ENCODE peak calls at places on chromosomes 6 and 20, in four cellular contexts. B, L, H and Z are unnamed samples.

GRCh38 chr20:17708675-17709360 is 9.1 kb downstream of the BANF2 start:
- DNase-seq in B (no peak), L (no peak), H (no peak), Z (no peak)

GRCh38 chr6:64224819-64225218 is 589.2 kb downstream of the PHF3 start:
- DNase-seq in L (no peak), H (no peak), B (no peak), Z (no peak)

GRCh38 chr20:32485126-32485769 is 99.9 kb downstream of the NOL4L start:
- DNase-seq in H (no peak), L (peak), B (peak), Z (no peak)

GRCh38 chr20:40749985-40750506 is 61.0 kb upstream of the MAFB start:
- DNase-seq in H (no peak), L (no peak), B (no peak), Z (no peak)

GRCh38 chr20:51382111-51382985 is 160.2 kb downstream of the NFATC2 start:
- DNase-seq in L (no peak), H (no peak), B (no peak), Z (no peak)

GRCh38 chr6:55777461-55777860 is 97.9 kb downstream of the BMP5 start:
- DNase-seq in B (no peak), H (no peak), L (no peak), Z (no peak)

GRCh38 chr6:106692112-106692822 is 62.9 kb downstream of the QRSL1 start:
- DNase-seq in H (peak), L (no peak), B (no peak), Z (peak)

GRCh38 chr6:43746613-43747101 is 23.4 kb upstream of the VEGFA start:
- DNase-seq in L (no peak), H (no peak), B (no peak), Z (no peak)

GRCh38 chr20:52062452-52063209 is 128.9 kb downstream of the ZFP64 start:
- DNase-seq in B (no peak), L (no peak), H (no peak), Z (no peak)

GRCh38 chr6:71254323-71254722 is 34.3 kb upstream of the OGFRL1 start:
- DNase-seq in L (no peak), H (no peak), B (no peak), Z (no peak)

GRCh38 chr6:130120731-130121130 is 102.0 kb downstream of the SAMD3 start:
- DNase-seq in H (no peak), B (no peak), L (no peak), Z (no peak)

GRCh38 chr6:64969139-64969538 is 737.9 kb downstream of the EYS start:
- DNase-seq in L (no peak), B (no peak), H (no peak), Z (no peak)

GRCh38 chr20:63540417-63541186 is 3.4 kb upstream of the PTK6 start:
- DNase-seq in L (no peak), B (no peak), H (no peak), Z (no peak)

GRCh38 chr6:44176935-44177509 is 18.4 kb downstream of the CAPN11 start:
- DNase-seq in H (no peak), L (no peak), B (peak), Z (no peak)

GRCh38 chr20:46324379-46324778 is 16.1 kb upstream of the CDH22 start:
- DNase-seq in B (no peak), H (no peak), L (no peak), Z (no peak)

GRCh38 chr6:26330835-26331808 is 33.9 kb upstream of the BTN3A2 start:
- DNase-seq in H (no peak), B (no peak), L (peak), Z (peak)

GRCh38 chr6:156068870-156069269 is 613.2 kb upstream of the NOX3 start:
- DNase-seq in L (no peak), B (no peak), H (no peak), Z (no peak)

GRCh38 chr6:42963855-42964605 is 3.5 kb downstream of the GNMT start:
- DNase-seq in H (peak), L (peak), B (no peak), Z (peak)

GRCh38 chr6:17429381-17430061 is 36.1 kb downstream of the CAP2 start:
- DNase-seq in L (no peak), H (no peak), B (no peak), Z (no peak)

GRCh38 chr20:5147193-5147592 is 20.4 kb downstream of the CDS2 start:
- DNase-seq in B (no peak), L (no peak), H (no peak), Z (no peak)

GRCh38 chr20:2619961-2620595 is 32.4 kb upstream of the NOP56 start:
- DNase-seq in B (no peak), L (no peak), H (no peak), Z (no peak)

GRCh38 chr6:39196648-39197047 is 32.6 kb downstream of the KCNK5 start:
- DNase-seq in B (no peak), L (peak), H (no peak), Z (no peak)

GRCh38 chr6:48919555-48919954 is 543.5 kb downstream of the MMUT start:
- DNase-seq in B (no peak), L (no peak), H (no peak), Z (no peak)

GRCh38 chr6:107982511-107982910 is 24.5 kb upstream of the SEC63 start:
- DNase-seq in B (no peak), L (no peak), H (no peak), Z (no peak)

GRCh38 chr6:155974359-155974758 is 518.7 kb upstream of the NOX3 start:
- DNase-seq in B (no peak), L (no peak), H (no peak), Z (no peak)

GRCh38 chr6:24660100-24660499 is 6.6 kb downstream of the TDP2 start:
- DNase-seq in H (no peak), L (no peak), B (no peak), Z (no peak)

GRCh38 chr20:35968930-35969329 is 540 bp downstream of the CNBD2 start:
- DNase-seq in H (no peak), B (no peak), L (no peak), Z (no peak)

GRCh38 chr6:11921017-11921438 is 91.1 kb upstream of the HIVEP1 start:
- DNase-seq in H (no peak), L (peak), B (no peak), Z (no peak)

GRCh38 chr6:32830017-32830416 is 8.5 kb downstream of the TAP2 start:
- DNase-seq in L (no peak), B (no peak), H (no peak), Z (no peak)

GRCh38 chr20:16286601-16287000 is 286.6 kb downstream of the KIF16B start:
- DNase-seq in L (no peak), B (no peak), H (no peak), Z (no peak)

GRCh38 chr6:5435449-5435848 is 174.1 kb downstream of the FARS2 start:
- DNase-seq in L (no peak), B (no peak), H (no peak), Z (no peak)

GRCh38 chr6:75275067-75275466 is 9.5 kb downstream of the TMEM30A start:
- DNase-seq in B (no peak), L (no peak), H (no peak), Z (no peak)

GRCh38 chr20:3890410-3890751 is 1.2 kb downstream of the PANK2 start:
- DNase-seq in L (no peak), H (no peak), B (no peak), Z (no peak)

GRCh38 chr20:19252670-19253120 is 40.3 kb downstream of the SLC24A3 start:
- DNase-seq in H (no peak), B (no peak), L (no peak), Z (no peak)

GRCh38 chr6:24394777-24395437 is 7.8 kb upstream of the MRS2 start:
- DNase-seq in L (no peak), B (no peak), H (no peak), Z (no peak)

GRCh38 chr6:122511193-122511924 is 39.8 kb upstream of the SERINC1 start:
- DNase-seq in H (no peak), B (no peak), L (no peak), Z (no peak)

GRCh38 chr6:135440087-135440792 is 57.3 kb downstream of the AHI1 start:
- DNase-seq in H (no peak), B (no peak), L (no peak), Z (no peak)

GRCh38 chr6:69622230-69622629 is 174.6 kb downstream of the LMBRD1 start:
- DNase-seq in L (peak), H (no peak), B (no peak), Z (no peak)

GRCh38 chr6:83071023-83071422 is 3.6 kb downstream of the DOP1A start:
- DNase-seq in B (peak), H (no peak), L (no peak), Z (no peak)

GRCh38 chr6:142902636-142903053 is 42.3 kb downstream of the HIVEP2 start:
- DNase-seq in L (peak), B (peak), H (no peak), Z (no peak)

GRCh38 chr6:169070506-169071176 is 183.0 kb downstream of the THBS2 start:
- DNase-seq in L (no peak), H (no peak), B (no peak), Z (no peak)

GRCh38 chr6:169073311-169073710 is 180.3 kb downstream of the THBS2 start:
- DNase-seq in L (no peak), B (no peak), H (no peak), Z (no peak)

GRCh38 chr6:169071394-169071793 is 182.3 kb downstream of the THBS2 start:
- DNase-seq in H (no peak), B (no peak), L (no peak), Z (no peak)

GRCh38 chr6:169072127-169073042 is 181.3 kb downstream of the THBS2 start:
- DNase-seq in B (no peak), L (no peak), H (no peak), Z (no peak)

DNA sequence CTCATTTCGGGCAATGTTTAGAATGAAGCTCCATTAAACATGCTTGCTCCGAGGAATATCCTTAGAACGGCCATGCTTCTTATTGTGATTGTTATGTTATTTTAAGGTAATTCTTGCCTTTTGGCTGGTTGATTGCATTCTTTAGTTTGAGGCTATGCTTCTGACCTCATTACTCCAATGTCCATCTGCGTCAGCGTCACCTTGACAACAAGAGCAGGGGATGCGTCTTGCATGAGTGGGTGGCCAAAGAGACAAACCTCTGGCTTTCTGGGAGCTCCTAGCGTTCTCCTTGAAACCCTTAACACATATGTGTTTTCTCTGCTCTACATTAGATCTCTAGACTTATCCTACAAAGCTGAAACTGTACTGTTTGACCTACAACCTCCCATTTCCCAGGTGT is 184.3 kb downstream of the THBS2 start:
- DNase-seq in H (no peak), B (no peak), L (no peak), Z (no peak)
- TF ChIP-seq YY1 in H (no peak), B (no peak), L (no peak), Z (no peak)

GRCh38 chr6:111572216-111572706 is 33.4 kb downstream of the TRAF3IP2 start:
- DNase-seq in B (no peak), L (no peak), H (no peak), Z (no peak)

GRCh38 chr6:111569951-111570350 is 35.7 kb downstream of the TRAF3IP2 start:
- DNase-seq in B (no peak), L (no peak), H (no peak), Z (no peak)

GRCh38 chr6:111573892-111574800 is 31.5 kb downstream of the TRAF3IP2 start:
- DNase-seq in L (no peak), B (no peak), H (no peak), Z (no peak)

GRCh38 chr6:111576302-111576701 is 29.4 kb downstream of the TRAF3IP2 start:
- DNase-seq in L (no peak), B (no peak), H (no peak), Z (no peak)

GRCh38 chr6:111573118-111573883 is 32.4 kb downstream of the TRAF3IP2 start:
- DNase-seq in H (no peak), L (no peak), B (no peak), Z (no peak)
- TF ChIP-seq ZNF274 in H (no peak), L (no peak), B (no peak), Z (no peak)

GRCh38 chr6:139764498-139764986 is 390.1 kb upstream of the CITED2 start:
- DNase-seq in B (peak), H (no peak), L (peak), Z (peak)
- TF ChIP-seq YY1 in B (peak), H (no peak), L (no peak), Z (no peak)

DNA sequence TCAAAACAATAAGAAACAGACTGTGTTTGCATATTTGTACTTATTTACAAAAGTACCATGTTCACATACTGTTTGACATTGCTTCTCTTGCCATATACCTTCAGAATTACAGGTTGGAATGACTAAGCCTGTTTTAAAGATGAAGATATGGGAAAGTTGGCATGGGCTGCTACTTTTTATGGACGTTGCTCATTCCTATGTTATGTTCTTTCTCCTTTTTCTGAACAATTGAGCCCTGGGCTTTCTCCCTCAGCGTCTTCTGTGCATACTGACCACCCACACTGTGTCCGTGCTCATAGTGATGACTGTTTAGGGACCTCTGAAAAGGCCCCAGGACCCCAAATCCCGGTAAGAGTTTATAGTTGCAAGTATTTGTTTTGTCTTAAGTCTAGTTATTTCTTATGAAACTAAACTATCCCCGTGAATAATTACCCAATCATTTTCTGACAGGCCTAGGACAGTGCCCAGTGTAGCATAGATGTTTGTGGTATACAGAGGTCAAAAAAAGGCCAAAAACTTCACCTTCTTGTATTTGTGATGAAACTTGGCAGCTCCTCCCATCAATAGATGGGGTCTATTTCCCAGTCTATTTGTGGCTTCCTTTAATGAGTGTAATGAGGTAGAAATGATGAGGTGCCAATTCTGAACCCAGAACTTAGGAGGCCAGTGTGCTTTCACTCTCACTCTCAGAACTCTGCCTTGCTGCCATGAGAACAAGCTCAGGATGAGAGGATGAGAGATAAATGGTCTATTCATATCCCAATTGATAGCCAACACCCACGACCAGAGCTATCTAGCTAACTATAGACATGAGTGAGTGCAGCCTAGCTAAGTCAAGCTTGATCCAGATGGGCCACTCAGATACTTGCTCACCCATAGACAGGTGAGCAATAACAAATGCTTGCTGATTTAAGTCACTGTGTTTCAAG is 40.9 kb downstream of the GSTA4 start:
- DNase-seq in H (no peak), B (no peak), L (no peak), Z (no peak)
- TF ChIP-seq ZNF274 in H (no peak), B (no peak), L (no peak), Z (no peak)

GRCh38 chr6:90199900-90200299 is 96.7 kb downstream of the BACH2 start:
- DNase-seq in H (no peak), L (no peak), B (no peak), Z (no peak)

GRCh38 chr6:90194371-90194841 is 102.2 kb downstream of the BACH2 start:
- DNase-seq in H (no peak), L (no peak), B (no peak), Z (no peak)

GRCh38 chr6:90198758-90199425 is 97.8 kb downstream of the BACH2 start:
- DNase-seq in B (no peak), H (no peak), L (no peak), Z (no peak)

GRCh38 chr6:90195094-90195793 is 101.4 kb downstream of the BACH2 start:
- DNase-seq in B (no peak), L (no peak), H (no peak), Z (no peak)

DNA sequence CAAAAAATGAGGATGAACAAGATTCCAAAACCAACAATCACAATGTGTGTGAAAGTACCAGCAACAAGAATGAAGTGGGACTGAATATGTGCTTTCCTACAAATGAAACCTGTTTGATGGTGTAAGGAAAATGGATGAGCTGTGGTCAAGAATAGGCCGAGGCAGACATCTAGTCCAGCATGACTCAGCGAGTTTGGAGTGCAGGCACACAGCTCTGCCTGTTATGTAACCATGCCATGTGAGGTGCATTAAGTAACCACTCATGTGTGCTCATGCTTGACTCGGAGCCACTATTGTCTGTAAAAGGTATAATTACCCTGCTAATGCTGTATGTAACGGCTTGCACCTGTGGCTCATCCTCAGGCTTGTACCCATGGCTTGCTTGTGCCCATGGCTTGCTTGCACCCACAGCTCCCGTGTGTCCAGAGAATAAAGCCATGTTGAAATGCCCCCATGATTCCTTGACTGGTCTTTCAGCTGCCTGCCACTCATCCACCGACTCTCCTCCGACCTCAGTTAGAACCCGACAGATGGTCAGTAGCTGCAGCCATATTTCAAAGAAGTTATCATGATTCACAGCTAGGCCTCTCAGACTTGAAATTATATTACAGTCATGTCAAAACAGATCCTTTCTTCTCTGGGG is 98.7 kb downstream of the BACH2 start:
- DNase-seq in B (no peak), H (no peak), L (no peak), Z (no peak)
- TF ChIP-seq YY1 in B (no peak), H (no peak), L (no peak), Z (no peak)

DNA sequence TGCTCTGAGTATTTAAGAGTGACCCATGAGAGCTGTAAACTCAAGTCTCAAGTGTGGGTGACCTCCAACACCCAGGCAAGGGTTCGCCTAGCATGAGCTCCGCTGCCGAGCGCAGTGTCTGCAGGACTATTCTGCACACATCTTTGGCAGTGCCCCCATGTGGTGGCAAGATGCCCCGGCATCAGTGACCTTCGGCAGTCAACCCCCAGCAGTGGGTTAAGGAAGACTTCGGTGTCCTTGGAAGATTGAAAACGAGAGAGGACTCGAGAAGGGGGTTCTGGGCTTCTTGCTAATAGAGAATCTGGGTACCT is 43.1 kb downstream of the RBM38 start:
- DNase-seq in B (no peak), L (no peak), H (no peak), Z (no peak)
- TF ChIP-seq ZNF274 in B (no peak), L (no peak), H (no peak), Z (no peak)

GRCh38 chr6:90230547-90231240 is 65.9 kb downstream of the BACH2 start:
- DNase-seq in H (no peak), B (no peak), L (no peak), Z (no peak)

GRCh38 chr6:90227693-90228092 is 69.0 kb downstream of the BACH2 start:
- DNase-seq in L (no peak), H (no peak), B (no peak), Z (no peak)

GRCh38 chr6:90226257-90226656 is 70.4 kb downstream of the BACH2 start:
- DNase-seq in L (no peak), H (no peak), B (no peak), Z (no peak)

GRCh38 chr6:90231308-90231707 is 65.3 kb downstream of the BACH2 start:
- DNase-seq in H (no peak), L (no peak), B (no peak), Z (no peak)

DNA sequence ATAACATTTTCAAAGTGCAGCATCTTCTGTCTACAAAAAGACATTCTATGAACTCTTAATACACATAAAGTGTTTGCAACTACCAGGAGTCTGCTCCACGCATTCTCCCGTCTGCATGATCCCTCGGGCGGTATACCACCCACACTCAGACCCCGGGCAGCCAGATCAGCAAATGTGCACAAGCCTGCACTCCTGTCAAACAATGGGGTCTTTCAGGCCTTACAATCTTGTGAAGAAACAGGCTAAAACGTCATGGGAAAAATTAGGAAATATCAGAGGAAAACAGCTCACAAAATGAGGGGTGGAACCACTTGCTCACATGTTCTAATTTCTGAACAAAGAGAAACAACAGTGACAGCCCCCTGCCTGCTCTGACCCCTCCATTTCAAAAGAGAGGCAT is 69.5 kb downstream of the BACH2 start:
- DNase-seq in L (no peak), B (no peak), H (no peak), Z (no peak)
- TF ChIP-seq YY1 in L (no peak), B (no peak), H (no peak), Z (no peak)

GRCh38 chr6:89025633-89026032 is 54.9 kb upstream of the PNRC1 start:
- DNase-seq in L (no peak), B (no peak), H (no peak), Z (no peak)

GRCh38 chr6:89024456-89024855 is 56.1 kb upstream of the PNRC1 start:
- DNase-seq in H (no peak), B (no peak), L (no peak), Z (no peak)

GRCh38 chr6:89022747-89023289 is 57.7 kb upstream of the PNRC1 start:
- DNase-seq in B (no peak), L (no peak), H (no peak), Z (no peak)

GRCh38 chr6:89023591-89024441 is 56.7 kb upstream of the PNRC1 start:
- DNase-seq in L (no peak), B (no peak), H (no peak), Z (no peak)

GRCh38 chr6:89021629-89022028 is 58.2 kb upstream of the RNGTT start:
- DNase-seq in L (no peak), B (no peak), H (peak), Z (peak)
- TF ChIP-seq ZNF274 in L (no peak), B (no peak), H (no peak), Z (no peak)